ENCODE peak calls at places on chromosomes 5 and 9, in four cellular contexts. P is osteocyte, O is activated gamma-delta T cell treated with Interleukin-2 at 50 U/mL for 16 hours, X is body of pancreas. I is an unnamed sample.

GRCh38 chr9:132804576-132805295 is 73.3 kb downstream of the AK8 start:
- DNase-seq in P (peak; percentile 75), O (no peak), X (no peak), I (no peak)

GRCh38 chr9:104429147-104429546 is 74.9 kb upstream of the OR13F1 start:
- DNase-seq in P (no peak), O (no peak), X (no peak), I (no peak)

GRCh38 chr5:92309336-92309991 is 926.3 kb upstream of the ARRDC3 start:
- DNase-seq in P (no peak), O (no peak), X (no peak), I (no peak)

GRCh38 chr9:88826651-88827245 is 164.5 kb upstream of the S1PR3 start:
- DNase-seq in P (no peak), O (no peak), X (no peak), I (no peak)

GRCh38 chr5:123785160-123786001 is 273.4 kb downstream of the CSNK1G3 start:
- DNase-seq in P (no peak), O (no peak), X (peak; percentile 65), I (no peak)

GRCh38 chr5:161975350-161975749 is 92.2 kb upstream of the GABRG2 start:
- DNase-seq in P (no peak), O (no peak), X (no peak), I (no peak)

GRCh38 chr9:36486933-36487481 is 85.7 kb upstream of the MELK start:
- DNase-seq in P (peak; percentile 86), O (peak; percentile 51), X (peak; percentile 66), I (peak; percentile 47)

GRCh38 chr5:24110019-24110615 is 534.7 kb downstream of the CDH10 start:
- DNase-seq in P (no peak), O (no peak), X (no peak), I (no peak)

GRCh38 chr9:115913666-115914065 is 239.9 kb upstream of the PAPPA start:
- DNase-seq in P (no peak), O (no peak), X (no peak), I (no peak)

GRCh38 chr5:128536861-128537305 is 1.2 kb downstream of the FBN2 start:
- DNase-seq in P (no peak), O (no peak), X (no peak), I (no peak)

GRCh38 chr5:108966910-108967309 is 219.2 kb downstream of the FER start:
- DNase-seq in P (no peak), O (no peak), X (no peak), I (no peak)

GRCh38 chr9:71675857-71676165 is 92.5 kb downstream of the CEMIP2 start:
- DNase-seq in P (no peak), O (no peak), X (no peak), I (no peak)

GRCh38 chr5:73899916-73900315 is 273.9 kb downstream of the ARHGEF28 start:
- DNase-seq in P (no peak), O (no peak), X (no peak), I (no peak)

GRCh38 chr9:4324513-4324912 is 24.6 kb upstream of the GLIS3 start:
- DNase-seq in P (no peak), O (no peak), X (no peak), I (no peak)

GRCh38 chr5:148884339-148885020 is 58.1 kb downstream of the ADRB2 start:
- DNase-seq in P (no peak), O (no peak), X (no peak), I (no peak)

GRCh38 chr9:124342946-124343485 is 72.2 kb downstream of the PSMB7 start:
- DNase-seq in P (peak; percentile 95), O (no peak), X (peak; percentile 30), I (no peak)

GRCh38 chr5:92559743-92560142 is 1021.3 kb downstream of the NR2F1-AS1 start:
- DNase-seq in P (no peak), O (no peak), X (no peak), I (no peak)